ENCODE peak calls at places on chromosomes 7 and 10, in five cellular contexts. Y is glomerular endothelial cell; R is NCI-H1092; P is stimulated activated CD8-positive, alpha-beta memory T cell treated with anti-CD3 and anti-CD28 coated beads, Interleukin-7, amount 100 ng/mL, for 4 hours; Q is CD14-positive monocyte. G is an unnamed sample.

GRCh38 chr7:149680316-149681025 is 92.9 kb downstream of the ZNF467 start:
- DNase-seq in Y (no peak), R (no peak), P (no peak), Q (no peak), G (no peak)

GRCh38 chr7:2037301-2037804 is 195.4 kb downstream of the MAD1L1 start:
- DNase-seq in Y (no peak), Q (peak), P (peak), R (no peak), G (no peak)

GRCh38 chr10:116160271-116160670 is 112.7 kb downstream of the GFRA1 start:
- DNase-seq in R (no peak), Y (no peak), Q (no peak), P (no peak), G (no peak)

GRCh38 chr10:17113346-17113745 is 16.3 kb downstream of the CUBN start:
- DNase-seq in Y (no peak), P (no peak), Q (no peak), R (no peak), G (no peak)

GRCh38 chr10:18145652-18146051 is 5.4 kb downstream of the CACNB2 start:
- DNase-seq in P (no peak), Q (no peak), Y (no peak), R (no peak), G (no peak)

GRCh38 chr10:86139066-86139657 is 227.4 kb downstream of the GRID1 start:
- DNase-seq in R (no peak), P (no peak), Q (no peak), Y (no peak), G (no peak)

GRCh38 chr10:6035101-6035834 is 26.9 kb downstream of the IL2RA start:
- DNase-seq in P (no peak), R (no peak), Y (no peak), Q (no peak), G (no peak)

GRCh38 chr7:79434867-79435266 is 18.6 kb downstream of the MAGI2 start:
- DNase-seq in P (no peak), R (no peak), Q (no peak), Y (no peak), G (peak)

GRCh38 chr7:101370836-101371235 is 8.2 kb downstream of the COL26A1 start:
- DNase-seq in Q (no peak), Y (no peak), R (no peak), P (no peak), G (no peak)